ENCODE peak calls at places on chromosomes 13 and 19, in seven cellular contexts. Z is breast epithelium, A is heart left ventricle, W is body of pancreas, Q is tibial artery, Y is stomach, S is left ventricle myocardium inferior. G is an unnamed sample.

GRCh38 chr19:40366697-40367561 is 18.4 kb downstream of the PLD3 start:
- DNase-seq in Y (no peak), Z (no peak), A (no peak), S (no peak), Q (no peak), W (no peak), G (no peak)

GRCh38 chr13:77860621-77861020 is 58.0 kb downstream of the EDNRB start:
- DNase-seq in W (no peak), Q (no peak), Z (no peak), A (no peak), Y (no peak), S (no peak), G (peak)

GRCh38 chr19:19468424-19469050 is 46.8 kb downstream of the TSSK6 start:
- DNase-seq in Y (no peak), W (no peak), Z (no peak), S (no peak), Q (no peak), A (no peak), G (no peak)

GRCh38 chr19:11091343-11092153 is 2.3 kb downstream of the LDLR start:
- DNase-seq in W (peak), Q (peak), Y (peak), A (peak), Z (peak), S (no peak), G (peak)

GRCh38 chr13:94181461-94182107 is 297.9 kb downstream of the DCT start:
- DNase-seq in Z (no peak), S (no peak), Q (no peak), Y (no peak), W (no peak), A (no peak), G (no peak)

GRCh38 chr19:38557205-38557799 is 60.5 kb downstream of the MAP4K1 start:
- DNase-seq in Q (no peak), Z (no peak), A (no peak), S (no peak), W (no peak), Y (peak), G (no peak)

GRCh38 chr19:56091066-56091490 is 30.0 kb downstream of the ZNF787 start:
- DNase-seq in Y (no peak), S (no peak), Z (peak), W (no peak), A (no peak), Q (no peak), G (peak)

GRCh38 chr13:102805680-102806079 is 6.8 kb downstream of the BIVM start:
- DNase-seq in A (no peak), Y (no peak), W (no peak), Z (no peak), Q (no peak), S (no peak), G (no peak)

GRCh38 chr13:26485288-26485687 is 72.2 kb upstream of the WASF3 start:
- DNase-seq in S (no peak), Q (no peak), A (no peak), Y (no peak), W (no peak), Z (no peak), G (no peak)

GRCh38 chr13:64130600-64130999 is 2715.0 kb upstream of the PCDH20 start:
- DNase-seq in Q (no peak), Y (no peak), S (peak), W (no peak), Z (no peak), A (no peak), G (no peak)

GRCh38 chr13:19181621-19182485 is at the start of gene TUBA3C:
- DNase-seq in A (no peak), S (no peak), Z (peak), Y (peak), Q (no peak), W (no peak), G (no peak)

GRCh38 chr13:39875111-39875510 is 219.6 kb downstream of the COG6 start:
- DNase-seq in A (no peak), W (no peak), Z (no peak), Y (no peak), Q (no peak), S (no peak), G (no peak)

GRCh38 chr13:20702530-20702929 is 969 bp upstream of the IL17D start:
- DNase-seq in Q (no peak), A (no peak), S (no peak), W (no peak), Z (no peak), Y (no peak), G (no peak)

GRCh38 chr19:42555801-42556200 is 27.5 kb upstream of the CEACAM1 start:
- DNase-seq in S (no peak), W (no peak), Q (no peak), Y (no peak), Z (no peak), A (no peak), G (no peak)

GRCh38 chr19:55095260-55096060 is 19.8 kb downstream of the EPS8L1 start:
- DNase-seq in Q (no peak), Z (no peak), A (no peak), W (no peak), S (no peak), Y (no peak), G (no peak)

GRCh38 chr13:29548722-29549446 is 46.6 kb downstream of the SLC7A1 start:
- DNase-seq in S (no peak), Z (no peak), W (peak), Y (no peak), A (no peak), Q (no peak), G (no peak)

GRCh38 chr13:75864718-75865117 is 228.6 kb downstream of the LMO7 start:
- DNase-seq in S (no peak), Q (no peak), W (no peak), Z (no peak), A (no peak), Y (no peak), G (peak)

GRCh38 chr19:32223595-32224370 is 121.6 kb upstream of the ZNF507 start:
- DNase-seq in W (no peak), Z (no peak), S (no peak), Y (no peak), A (no peak), Q (no peak), G (no peak)

GRCh38 chr19:58518261-58519086 is 1.1 kb downstream of the ZBTB45 start:
- DNase-seq in Z (no peak), W (no peak), S (no peak), Q (no peak), Y (no peak), A (no peak), G (peak)

GRCh38 chr19:47663435-47663910 is 49.7 kb upstream of the EHD2 start:
- DNase-seq in Z (no peak), W (no peak), Y (no peak), A (no peak), S (no peak), Q (no peak), G (peak)

GRCh38 chr13:80052286-80052685 is 288.6 kb downstream of the SPRY2 start:
- DNase-seq in Q (no peak), Z (no peak), W (no peak), Y (no peak), A (no peak), S (no peak), G (no peak)

GRCh38 chr13:33799950-33800592 is 17.9 kb upstream of the RFC3 start:
- DNase-seq in S (no peak), Z (no peak), Y (no peak), W (no peak), Q (no peak), A (no peak), G (peak)

GRCh38 chr13:101893021-101893420 is 440.5 kb downstream of the ITGBL1 start:
- DNase-seq in W (no peak), A (peak), S (no peak), Y (no peak), Z (no peak), Q (no peak), G (peak)

GRCh38 chr13:78595819-78596700 is 7.3 kb downstream of the POU4F1 start:
- DNase-seq in W (no peak), Y (no peak), Z (no peak), S (no peak), Q (no peak), A (no peak), G (no peak)

GRCh38 chr13:110653851-110654250 is 38.5 kb downstream of the NAXD start:
- DNase-seq in W (no peak), Q (no peak), Z (no peak), Y (no peak), S (no peak), A (no peak), G (no peak)

GRCh38 chr19:31232871-31233270 is 116.4 kb downstream of the TSHZ3 start:
- DNase-seq in A (no peak), Z (no peak), W (no peak), Q (no peak), Y (no peak), S (no peak), G (peak)

GRCh38 chr13:74661851-74662250 is 527.6 kb upstream of the KLF12 start:
- DNase-seq in Q (no peak), Z (no peak), Y (no peak), S (no peak), A (no peak), W (no peak), G (peak)

GRCh38 chr13:96819375-96819774 is 174.9 kb downstream of the OXGR1 start:
- DNase-seq in Y (no peak), Q (no peak), S (no peak), W (no peak), A (no peak), Z (no peak), G (no peak)

GRCh38 chr19:53037101-53038097 is 7.1 kb upstream of the ERVV-2 start:
- DNase-seq in A (peak), W (peak), S (peak), Q (no peak), Y (no peak), Z (no peak), G (peak)

GRCh38 chr19:32041681-32042292 is 303.6 kb upstream of the ZNF507 start:
- DNase-seq in A (peak), W (peak), Z (no peak), Y (no peak), Q (no peak), S (peak), G (peak)

GRCh38 chr13:101930331-101930730 is 471.5 kb downstream of the FGF14 start:
- DNase-seq in S (no peak), Z (no peak), W (no peak), Q (no peak), Y (no peak), A (no peak), G (no peak)

GRCh38 chr19:18086590-18087138 is at the start of gene IL12RB1:
- DNase-seq in A (no peak), Y (peak), W (peak), S (no peak), Q (no peak), Z (no peak), G (no peak)

GRCh38 chr19:29054886-29055675 is 157.9 kb downstream of the UQCRFS1 start:
- DNase-seq in Z (no peak), Y (no peak), W (no peak), A (no peak), Q (peak), S (no peak), G (no peak)

GRCh38 chr19:31955884-31956283 is 389.5 kb upstream of the ZNF507 start:
- DNase-seq in Z (no peak), W (no peak), S (no peak), Q (no peak), A (no peak), Y (peak), G (no peak)

GRCh38 chr13:67520886-67521285 is 290.8 kb upstream of the PCDH9 start:
- DNase-seq in Y (no peak), S (no peak), W (no peak), A (no peak), Z (no peak), Q (no peak), G (no peak)

GRCh38 chr19:33724723-33725060 is 72.0 kb upstream of the KCTD15 start:
- DNase-seq in Q (no peak), Y (no peak), W (no peak), Z (no peak), A (no peak), S (no peak), G (no peak)

GRCh38 chr19:33722456-33723239 is 74.0 kb upstream of the KCTD15 start:
- DNase-seq in S (no peak), Z (no peak), Y (no peak), A (no peak), Q (no peak), W (peak), G (no peak)

GRCh38 chr19:33724021-33724722 is 72.5 kb upstream of the KCTD15 start:
- DNase-seq in S (no peak), W (no peak), A (no peak), Y (no peak), Q (no peak), Z (no peak), G (no peak)

GRCh38 chr19:33721735-33722297 is 74.9 kb upstream of the KCTD15 start:
- DNase-seq in A (no peak), Q (no peak), W (no peak), S (no peak), Z (no peak), Y (no peak), G (no peak)

GRCh38 chr19:33723512-33723911 is 73.2 kb upstream of the KCTD15 start:
- DNase-seq in Q (no peak), Z (no peak), S (no peak), A (no peak), W (no peak), Y (no peak), G (no peak)
- H3K4me3 ChIP-seq in Q (no peak), Z (no peak), S (no peak), A (no peak), W (no peak), Y (no peak), G (no peak)

DNA sequence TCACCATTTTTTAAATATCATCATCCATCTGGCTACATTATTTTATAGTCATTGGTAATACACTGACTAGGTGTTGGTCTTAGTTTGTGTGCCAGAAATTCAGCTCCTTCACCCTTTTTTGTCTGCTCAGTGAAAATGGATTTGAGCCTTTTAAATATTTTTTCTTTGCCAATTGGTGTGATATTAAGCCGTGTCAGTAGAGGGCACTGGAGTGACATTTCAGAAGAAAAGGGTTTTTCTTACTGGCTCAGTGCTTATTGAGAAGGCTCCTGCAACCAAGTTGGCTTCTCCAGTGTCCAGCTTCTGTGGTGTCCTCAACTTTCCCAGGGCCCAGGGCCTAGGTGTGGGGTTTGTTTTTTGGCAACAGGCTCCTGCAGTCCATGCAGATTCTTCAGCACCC is 546.6 kb downstream of the DACH1 start:
- DNase-seq in Y (no peak), A (no peak), S (no peak), Q (no peak), Z (no peak), W (no peak), G (peak)
- TF ChIP-seq CTCF in Y (no peak), A (no peak), S (no peak), Q (no peak), Z (no peak), W (peak), G (peak)

GRCh38 chr19:13963603-13964105 is 11.3 kb downstream of the DCAF15 start:
- DNase-seq in Z (no peak), W (no peak), Q (no peak), A (no peak), S (no peak), Y (no peak), G (no peak)

GRCh38 chr19:13959962-13960862 is 7.9 kb downstream of the DCAF15 start:
- DNase-seq in A (no peak), Y (no peak), S (no peak), Q (no peak), W (no peak), Z (no peak), G (no peak)

GRCh38 chr19:13960863-13961784 is 8.8 kb downstream of the DCAF15 start:
- DNase-seq in S (no peak), A (no peak), Z (no peak), Q (no peak), Y (no peak), W (no peak), G (no peak)

GRCh38 chr19:13962738-13963602 is 10.7 kb downstream of the DCAF15 start:
- DNase-seq in W (no peak), Y (no peak), Z (no peak), Q (no peak), A (peak), S (no peak), G (no peak)

GRCh38 chr19:13961826-13962737 is 9.8 kb downstream of the DCAF15 start:
- DNase-seq in Y (no peak), W (no peak), A (peak), Z (no peak), Q (no peak), S (no peak), G (no peak)
- H3K4me3 ChIP-seq in Y (peak), W (no peak), A (peak), Z (peak), Q (peak), S (peak), G (no peak)

GRCh38 chr19:5501907-5502306 is 46.7 kb downstream of the ZNRF4 start:
- DNase-seq in Z (no peak), Y (no peak), S (no peak), W (no peak), Q (no peak), A (no peak), G (no peak)
- TF ChIP-seq CTCF in Z (no peak), Y (no peak), S (no peak), W (no peak), Q (no peak), A (no peak), G (no peak)

GRCh38 chr13:22883961-22884360 is 296.8 kb upstream of the SGCG start:
- DNase-seq in Z (no peak), S (no peak), Q (no peak), W (no peak), A (no peak), Y (no peak), G (no peak)
- H3K4me3 ChIP-seq in Z (no peak), S (no peak), Q (no peak), W (no peak), A (no peak), Y (no peak), G (no peak)

DNA sequence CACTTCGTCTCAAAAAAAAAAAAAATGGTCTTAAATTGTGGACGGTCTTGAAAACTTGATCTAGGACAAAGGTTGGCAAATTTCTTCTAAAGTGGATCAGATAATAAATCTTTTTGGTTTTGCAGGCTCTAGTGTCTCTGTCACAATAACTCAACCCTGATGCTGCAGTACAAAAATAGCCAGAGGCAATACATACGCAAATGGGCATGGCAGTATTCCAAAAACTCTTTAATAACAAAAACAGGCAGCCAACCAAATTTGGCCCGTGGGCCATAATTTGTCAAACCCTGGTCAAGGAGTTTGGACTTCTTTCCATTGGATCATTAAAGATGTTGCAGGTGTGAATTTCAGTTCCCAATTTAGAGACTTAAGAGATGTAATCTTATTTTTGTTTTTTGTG is 93.5 kb upstream of the MRI1 start:
- DNase-seq in Q (no peak), W (no peak), S (no peak), Z (no peak), A (no peak), Y (no peak), G (no peak)
- TF ChIP-seq CTCF in Q (no peak), W (no peak), S (no peak), Z (no peak), A (no peak), Y (no peak), G (no peak)

GRCh38 chr19:36006955-36007354 is 1.7 kb downstream of the SYNE4 start:
- DNase-seq in Y (no peak), Q (no peak), Z (no peak), W (no peak), S (no peak), A (no peak), G (no peak)

GRCh38 chr19:36009633-36010379 is 1.2 kb upstream of the SYNE4 start:
- DNase-seq in A (no peak), Q (no peak), S (no peak), Z (no peak), Y (no peak), W (no peak), G (no peak)

GRCh38 chr19:36010402-36010801 is 1.8 kb upstream of the SYNE4 start:
- DNase-seq in Y (no peak), Z (no peak), W (no peak), Q (no peak), S (no peak), A (no peak), G (no peak)

GRCh38 chr19:36008336-36008978 is at the start of gene SYNE4:
- DNase-seq in Z (peak), W (peak), Q (no peak), Y (peak), S (no peak), A (no peak), G (peak)

DNA sequence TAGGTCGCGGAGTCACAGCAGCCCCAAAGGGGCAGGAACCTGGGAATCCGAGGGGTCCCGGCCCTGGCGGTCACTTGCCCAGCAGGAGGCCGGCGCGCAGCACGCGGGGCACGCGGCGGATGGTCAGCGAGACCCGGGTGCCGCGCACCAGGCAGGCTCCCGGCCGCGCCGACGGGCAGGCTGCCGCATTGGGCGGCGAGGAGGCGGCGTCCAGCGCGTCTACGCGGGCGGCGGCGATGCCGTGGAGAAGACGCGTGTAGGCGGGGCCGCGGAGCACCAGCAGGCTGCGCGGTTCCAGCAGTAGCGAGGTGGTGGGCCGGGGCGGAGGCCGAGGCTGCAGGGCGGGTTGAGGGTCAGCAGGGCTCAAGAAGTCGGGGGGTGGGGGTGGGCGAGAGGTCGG is 607 bp upstream of the SYNE4 start:
- DNase-seq in S (peak), Q (peak), Z (peak), A (peak), W (peak), Y (peak), G (peak)
- H3K4me3 ChIP-seq in S (peak), Q (peak), Z (peak), A (peak), W (peak), Y (peak), G (peak)

GRCh38 chr13:100659578-100659977 is 15.0 kb downstream of the TMTC4 start:
- DNase-seq in W (no peak), Q (no peak), Y (no peak), A (no peak), Z (no peak), S (no peak), G (no peak)
- TF ChIP-seq CTCF in W (no peak), Q (no peak), Y (no peak), A (no peak), Z (no peak), S (no peak), G (no peak)

GRCh38 chr19:1000095-1000494 is at the start of gene GRIN3B:
- DNase-seq in Z (no peak), S (no peak), W (peak), A (no peak), Q (no peak), Y (peak), G (peak)
- H3K4me3 ChIP-seq in Z (peak), S (peak), W (no peak), A (peak), Q (no peak), Y (peak), G (no peak)

GRCh38 chr19:2230807-2231533 is 5.2 kb downstream of the PLEKHJ1 start:
- DNase-seq in S (no peak), Q (no peak), Z (no peak), A (no peak), W (no peak), Y (no peak), G (no peak)

GRCh38 chr19:2230029-2230531 is 6.0 kb downstream of the PLEKHJ1 start:
- DNase-seq in W (no peak), Q (no peak), A (no peak), S (no peak), Y (no peak), Z (no peak), G (no peak)

GRCh38 chr19:2233601-2234280 is 2.4 kb downstream of the PLEKHJ1 start:
- DNase-seq in W (no peak), A (no peak), S (no peak), Y (no peak), Z (no peak), Q (no peak), G (no peak)

GRCh38 chr19:2232286-2233151 is 3.6 kb downstream of the PLEKHJ1 start:
- DNase-seq in W (no peak), S (no peak), A (no peak), Y (no peak), Z (no peak), Q (no peak), G (no peak)

GRCh38 chr19:2231621-2232221 is 4.4 kb downstream of the PLEKHJ1 start:
- DNase-seq in Y (no peak), W (no peak), S (no peak), A (no peak), Q (no peak), Z (no peak), G (no peak)
- TF ChIP-seq CTCF in Y (no peak), W (no peak), S (no peak), A (no peak), Q (no peak), Z (no peak), G (peak)

G was measured in epithelial cell of esophagus.